ENCODE peak calls at places on chromosomes 5 and 9, in seven cellular contexts. A, I, Z, R, S, N and C are unnamed samples.
A peak's percentile ranks its signal among the peaks of the same experiment; 100 is the strongest.

GRCh38 chr5:93189707-93190120 is 391.3 kb downstream of the NR2F1-AS1 start:
- DNase-seq in S (no peak), A (peak; percentile 47), N (no peak), Z (peak; percentile 88), R (no peak), I (no peak), C (no peak)

GRCh38 chr5:113806250-113806649 is 292.8 kb downstream of the YTHDC2 start:
- DNase-seq in I (peak; percentile 30), S (peak; percentile 22), A (no peak), N (no peak), R (no peak), Z (peak; percentile 45), C (peak; percentile 10)

GRCh38 chr9:38018964-38019602 is 49.9 kb downstream of the SHB start:
- DNase-seq in I (peak; percentile 85), R (no peak), A (no peak), N (no peak), Z (peak; percentile 77), S (no peak), C (no peak)

GRCh38 chr9:133883356-133883755 is 108.8 kb downstream of the VAV2 start:
- DNase-seq in R (no peak), N (no peak), Z (no peak), S (no peak), I (no peak), A (no peak), C (no peak)

GRCh38 chr9:91198405-91198804 is 163.3 kb downstream of the AUH start:
- DNase-seq in R (no peak), N (no peak), Z (no peak), I (no peak), S (no peak), A (no peak), C (no peak)

GRCh38 chr9:129469988-129470316 is 150.9 kb downstream of the C9orf50 start:
- DNase-seq in I (no peak), S (no peak), Z (no peak), R (no peak), A (no peak), N (no peak), C (no peak)

GRCh38 chr5:156128026-156128425 is 198.9 kb upstream of the SGCD start:
- DNase-seq in R (no peak), Z (no peak), S (no peak), A (no peak), N (no peak), I (no peak), C (no peak)

GRCh38 chr9:8486095-8486494 is 686.5 kb upstream of the DMAC1 start:
- DNase-seq in Z (peak; percentile 10), N (no peak), A (no peak), R (no peak), S (peak; percentile 8), I (peak; percentile 54), C (peak; percentile 23)

GRCh38 chr5:36395260-36395659 is 93.6 kb upstream of the RANBP3L start:
- DNase-seq in A (no peak), Z (no peak), N (no peak), R (no peak), S (no peak), I (no peak), C (no peak)

GRCh38 chr9:94204174-94204573 is 54.9 kb upstream of the ZNF169 start:
- DNase-seq in N (no peak), R (no peak), A (no peak), Z (no peak), I (no peak), S (no peak), C (no peak)

GRCh38 chr5:115179959-115180709 is 10.4 kb upstream of the TRIM36 start:
- DNase-seq in A (peak; percentile 37), S (peak; percentile 63), Z (peak; percentile 11), R (no peak), N (no peak), I (peak; percentile 81), C (peak; percentile 90)

GRCh38 chr5:173592050-173592669 is 24.3 kb downstream of the BOD1 start:
- DNase-seq in S (peak; percentile 49), N (no peak), R (no peak), Z (no peak), I (no peak), A (no peak), C (peak; percentile 63)

GRCh38 chr9:127049044-127049443 is 73.4 kb downstream of the ANGPTL2 start:
- DNase-seq in N (no peak), I (no peak), R (no peak), Z (peak; percentile 97), A (peak; percentile 65), S (no peak), C (no peak)

GRCh38 chr9:127633216-127633615 is 21.1 kb downstream of the STXBP1 start:
- DNase-seq in I (no peak), S (no peak), R (no peak), A (no peak), N (no peak), Z (no peak), C (no peak)

GRCh38 chr5:132405646-132406045 is 36.1 kb downstream of the SLC22A5 start:
- DNase-seq in I (no peak), N (no peak), R (no peak), Z (no peak), A (no peak), S (no peak), C (no peak)

GRCh38 chr5:55850839-55851674 is at the start of gene IL31RA:
- DNase-seq in I (no peak), R (no peak), Z (peak; percentile 70), A (no peak), S (no peak), N (no peak), C (no peak)

GRCh38 chr9:91586282-91586681 is 162.7 kb upstream of the NFIL3 start:
- DNase-seq in N (no peak), S (no peak), I (peak; percentile 25), Z (no peak), R (no peak), A (no peak), C (peak; percentile 33)

GRCh38 chr5:108560581-108560980 is 178.7 kb upstream of the FBXL17 start:
- DNase-seq in S (no peak), R (no peak), A (no peak), N (no peak), I (no peak), Z (peak; percentile 26), C (no peak)

GRCh38 chr5:93571111-93571977 is 9.7 kb downstream of the NR2F1-AS1 start:
- DNase-seq in N (no peak), Z (no peak), R (no peak), I (peak; percentile 49), A (no peak), S (no peak), C (peak; percentile 72)

GRCh38 chr5:104755806-104756205 is 1193.2 kb upstream of the NUDT12 start:
- DNase-seq in I (no peak), R (no peak), S (no peak), Z (no peak), N (no peak), A (no peak), C (no peak)

GRCh38 chr5:150009671-150010387 is 9.3 kb downstream of the HMGXB3 start:
- DNase-seq in S (no peak), A (no peak), R (no peak), N (no peak), Z (peak; percentile 35), I (no peak), C (no peak)